ENCODE peak calls at places on chromosomes 6 and 20, in five cellular contexts. One of them, this sample, is unnamed.
A peak's percentile ranks its signal among the peaks of the same experiment; 100 is the strongest.

GRCh38 chr6:8180327-8181161 is 78.2 kb upstream of the EEF1E1 start:
- DNase-seq in cardiac fibroblast: peak; percentile 85
- DNase-seq in stimulated activated CD4-positive, alpha-beta T cell treated with anti-CD3 and anti-CD28 coated beads, Interleukin-2, amount 100 ng/mL, for 48 hours: no peak
- DNase-seq in non-pigmented ciliary epithelial cell: peak; percentile 77
- DNase-seq in SJSA1: peak; percentile 80
- DNase-seq in this sample: peak; percentile 64

GRCh38 chr6:11188161-11188915 is 44.1 kb downstream of the NEDD9 start:
- DNase-seq in cardiac fibroblast: peak; percentile 70
- DNase-seq in stimulated activated CD4-positive, alpha-beta T cell treated with anti-CD3 and anti-CD28 coated beads, Interleukin-2, amount 100 ng/mL, for 48 hours: no peak
- DNase-seq in non-pigmented ciliary epithelial cell: no peak
- DNase-seq in SJSA1: no peak
- DNase-seq in this sample: no peak

GRCh38 chr20:15637971-15638754 is 935.1 kb downstream of the KIF16B start:
- DNase-seq in cardiac fibroblast: no peak
- DNase-seq in stimulated activated CD4-positive, alpha-beta T cell treated with anti-CD3 and anti-CD28 coated beads, Interleukin-2, amount 100 ng/mL, for 48 hours: no peak
- DNase-seq in non-pigmented ciliary epithelial cell: no peak
- DNase-seq in SJSA1: no peak
- DNase-seq in this sample: no peak

GRCh38 chr20:3134151-3134550 is 25.5 kb downstream of the FASTKD5 start:
- DNase-seq in cardiac fibroblast: no peak
- DNase-seq in stimulated activated CD4-positive, alpha-beta T cell treated with anti-CD3 and anti-CD28 coated beads, Interleukin-2, amount 100 ng/mL, for 48 hours: no peak
- DNase-seq in non-pigmented ciliary epithelial cell: no peak
- DNase-seq in SJSA1: no peak
- DNase-seq in this sample: no peak

GRCh38 chr20:21529863-21530262 is 16.0 kb upstream of the NKX2-2 start:
- DNase-seq in cardiac fibroblast: no peak
- DNase-seq in stimulated activated CD4-positive, alpha-beta T cell treated with anti-CD3 and anti-CD28 coated beads, Interleukin-2, amount 100 ng/mL, for 48 hours: no peak
- DNase-seq in non-pigmented ciliary epithelial cell: no peak
- DNase-seq in SJSA1: peak; percentile 5
- DNase-seq in this sample: no peak

GRCh38 chr6:98487612-98488011 is 346.8 kb upstream of the POU3F2 start:
- DNase-seq in cardiac fibroblast: no peak
- DNase-seq in stimulated activated CD4-positive, alpha-beta T cell treated with anti-CD3 and anti-CD28 coated beads, Interleukin-2, amount 100 ng/mL, for 48 hours: no peak
- DNase-seq in non-pigmented ciliary epithelial cell: no peak
- DNase-seq in SJSA1: no peak
- DNase-seq in this sample: no peak

GRCh38 chr6:10951675-10952282 is 64.9 kb downstream of the SYCP2L start:
- DNase-seq in cardiac fibroblast: peak; percentile 83
- DNase-seq in stimulated activated CD4-positive, alpha-beta T cell treated with anti-CD3 and anti-CD28 coated beads, Interleukin-2, amount 100 ng/mL, for 48 hours: no peak
- DNase-seq in non-pigmented ciliary epithelial cell: peak; percentile 61
- DNase-seq in SJSA1: peak; percentile 51
- DNase-seq in this sample: peak; percentile 58

GRCh38 chr20:40286991-40287531 is 402.0 kb downstream of the MAFB start:
- DNase-seq in cardiac fibroblast: no peak
- DNase-seq in stimulated activated CD4-positive, alpha-beta T cell treated with anti-CD3 and anti-CD28 coated beads, Interleukin-2, amount 100 ng/mL, for 48 hours: no peak
- DNase-seq in non-pigmented ciliary epithelial cell: no peak
- DNase-seq in SJSA1: no peak
- DNase-seq in this sample: no peak

GRCh38 chr6:158758464-158758863 is 60.7 kb downstream of the EZR start:
- DNase-seq in cardiac fibroblast: no peak
- DNase-seq in stimulated activated CD4-positive, alpha-beta T cell treated with anti-CD3 and anti-CD28 coated beads, Interleukin-2, amount 100 ng/mL, for 48 hours: no peak
- DNase-seq in non-pigmented ciliary epithelial cell: no peak
- DNase-seq in SJSA1: no peak
- DNase-seq in this sample: no peak

GRCh38 chr6:129672883-129673631 is 36.9 kb downstream of the ARHGAP18 start:
- DNase-seq in cardiac fibroblast: peak; percentile 88
- DNase-seq in stimulated activated CD4-positive, alpha-beta T cell treated with anti-CD3 and anti-CD28 coated beads, Interleukin-2, amount 100 ng/mL, for 48 hours: no peak
- DNase-seq in non-pigmented ciliary epithelial cell: peak; percentile 61
- DNase-seq in SJSA1: peak; percentile 58
- DNase-seq in this sample: peak; percentile 85

GRCh38 chr20:36836591-36837329 is 39.2 kb upstream of the TLDC2 start:
- DNase-seq in cardiac fibroblast: peak; percentile 67
- DNase-seq in stimulated activated CD4-positive, alpha-beta T cell treated with anti-CD3 and anti-CD28 coated beads, Interleukin-2, amount 100 ng/mL, for 48 hours: peak; percentile 65
- DNase-seq in non-pigmented ciliary epithelial cell: no peak
- DNase-seq in SJSA1: peak; percentile 78
- DNase-seq in this sample: peak; percentile 50

GRCh38 chr6:27651371-27651732 is 178.4 kb upstream of the ZNF184 start:
- DNase-seq in cardiac fibroblast: peak; percentile 24
- DNase-seq in stimulated activated CD4-positive, alpha-beta T cell treated with anti-CD3 and anti-CD28 coated beads, Interleukin-2, amount 100 ng/mL, for 48 hours: no peak
- DNase-seq in non-pigmented ciliary epithelial cell: no peak
- DNase-seq in SJSA1: no peak
- DNase-seq in this sample: no peak

GRCh38 chr6:148535976-148536375 is 193.3 kb downstream of the SASH1 start:
- DNase-seq in cardiac fibroblast: peak; percentile 93
- DNase-seq in stimulated activated CD4-positive, alpha-beta T cell treated with anti-CD3 and anti-CD28 coated beads, Interleukin-2, amount 100 ng/mL, for 48 hours: no peak
- DNase-seq in non-pigmented ciliary epithelial cell: no peak
- DNase-seq in SJSA1: peak; percentile 61
- DNase-seq in this sample: no peak

GRCh38 chr6:133814797-133815196 is 74.1 kb upstream of the TCF21 start:
- DNase-seq in cardiac fibroblast: peak; percentile 85
- DNase-seq in stimulated activated CD4-positive, alpha-beta T cell treated with anti-CD3 and anti-CD28 coated beads, Interleukin-2, amount 100 ng/mL, for 48 hours: no peak
- DNase-seq in non-pigmented ciliary epithelial cell: peak; percentile 20
- DNase-seq in SJSA1: no peak
- DNase-seq in this sample: peak; percentile 88

GRCh38 chr20:64035066-64035932 is 683 bp upstream of the C20orf204 start:
- DNase-seq in cardiac fibroblast: no peak
- DNase-seq in stimulated activated CD4-positive, alpha-beta T cell treated with anti-CD3 and anti-CD28 coated beads, Interleukin-2, amount 100 ng/mL, for 48 hours: no peak
- DNase-seq in non-pigmented ciliary epithelial cell: no peak
- DNase-seq in SJSA1: no peak
- DNase-seq in this sample: no peak

GRCh38 chr6:30885999-30886896 is 1.9 kb downstream of the DDR1 start:
- DNase-seq in cardiac fibroblast: peak; percentile 72
- DNase-seq in stimulated activated CD4-positive, alpha-beta T cell treated with anti-CD3 and anti-CD28 coated beads, Interleukin-2, amount 100 ng/mL, for 48 hours: no peak
- DNase-seq in non-pigmented ciliary epithelial cell: no peak
- DNase-seq in SJSA1: peak; percentile 93
- DNase-seq in this sample: peak; percentile 94

GRCh38 chr6:3287976-3288707 is 29.4 kb downstream of the PSMG4 start:
- DNase-seq in cardiac fibroblast: no peak
- DNase-seq in stimulated activated CD4-positive, alpha-beta T cell treated with anti-CD3 and anti-CD28 coated beads, Interleukin-2, amount 100 ng/mL, for 48 hours: no peak
- DNase-seq in non-pigmented ciliary epithelial cell: no peak
- DNase-seq in SJSA1: no peak
- DNase-seq in this sample: no peak

GRCh38 chr20:1489764-1490436 is 1.3 kb downstream of the SIRPB2 start:
- DNase-seq in cardiac fibroblast: peak; percentile 59
- DNase-seq in stimulated activated CD4-positive, alpha-beta T cell treated with anti-CD3 and anti-CD28 coated beads, Interleukin-2, amount 100 ng/mL, for 48 hours: no peak
- DNase-seq in non-pigmented ciliary epithelial cell: no peak
- DNase-seq in SJSA1: peak; percentile 24
- DNase-seq in this sample: peak; percentile 32

GRCh38 chr6:159527351-159527750 is 165.7 kb downstream of the SOD2 start:
- DNase-seq in cardiac fibroblast: no peak
- DNase-seq in stimulated activated CD4-positive, alpha-beta T cell treated with anti-CD3 and anti-CD28 coated beads, Interleukin-2, amount 100 ng/mL, for 48 hours: no peak
- DNase-seq in non-pigmented ciliary epithelial cell: no peak
- DNase-seq in SJSA1: no peak
- DNase-seq in this sample: no peak

GRCh38 chr20:1995531-1996310 is 1.9 kb upstream of the PDYN start:
- DNase-seq in cardiac fibroblast: no peak
- DNase-seq in stimulated activated CD4-positive, alpha-beta T cell treated with anti-CD3 and anti-CD28 coated beads, Interleukin-2, amount 100 ng/mL, for 48 hours: no peak
- DNase-seq in non-pigmented ciliary epithelial cell: no peak
- DNase-seq in SJSA1: no peak
- DNase-seq in this sample: no peak

GRCh38 chr20:59746155-59746554 is 141.8 kb downstream of the PHACTR3 start:
- DNase-seq in cardiac fibroblast: no peak
- DNase-seq in stimulated activated CD4-positive, alpha-beta T cell treated with anti-CD3 and anti-CD28 coated beads, Interleukin-2, amount 100 ng/mL, for 48 hours: no peak
- DNase-seq in non-pigmented ciliary epithelial cell: no peak
- DNase-seq in SJSA1: no peak
- DNase-seq in this sample: no peak

GRCh38 chr6:127518710-127519468 is at the start of gene MTCL3:
- DNase-seq in cardiac fibroblast: peak; percentile 81
- DNase-seq in stimulated activated CD4-positive, alpha-beta T cell treated with anti-CD3 and anti-CD28 coated beads, Interleukin-2, amount 100 ng/mL, for 48 hours: peak; percentile 50
- DNase-seq in non-pigmented ciliary epithelial cell: no peak
- DNase-seq in SJSA1: peak; percentile 90
- DNase-seq in this sample: peak; percentile 45

This sample was measured in HT1080.